ENCODE peak calls at places on chromosomes 13 and 19, in eight cellular contexts. One of them, this sample, is unnamed. For H3K4me1, the result is how much of the 10 kb centered on the place peaks cover.

GRCh38 chr19:18193388-18194207 is 580 bp downstream of the MPV17L2 start:
- DNase-seq in SK-N-SH: no peak
- DNase-seq in IMR-90: no peak
- DNase-seq in tibial nerve: no peak
- DNase-seq in uterus: no peak
- DNase-seq in endothelial cell of umbilical vein: peak
- DNase-seq in DND-41: peak
- DNase-seq in mucosa of descending colon: peak
- DNase-seq in this sample: no peak

GRCh38 chr19:16025108-16026101 is 50.9 kb upstream of the TPM4 start:
- DNase-seq in SK-N-SH: peak
- DNase-seq in IMR-90: peak
- DNase-seq in tibial nerve: no peak
- DNase-seq in uterus: no peak
- DNase-seq in endothelial cell of umbilical vein: peak
- DNase-seq in DND-41: no peak
- DNase-seq in mucosa of descending colon: no peak
- DNase-seq in this sample: peak

GRCh38 chr19:44943801-44944249 is 1.8 kb downstream of the APOC4 start:
- DNase-seq in SK-N-SH: no peak
- DNase-seq in IMR-90: no peak
- DNase-seq in tibial nerve: peak
- DNase-seq in uterus: no peak
- DNase-seq in endothelial cell of umbilical vein: no peak
- DNase-seq in DND-41: no peak
- DNase-seq in mucosa of descending colon: no peak
- DNase-seq in this sample: no peak

GRCh38 chr13:46181799-46182490 is at the start of gene LCP1:
- DNase-seq in SK-N-SH: no peak
- DNase-seq in IMR-90: no peak
- DNase-seq in tibial nerve: peak
- DNase-seq in uterus: no peak
- DNase-seq in endothelial cell of umbilical vein: no peak
- DNase-seq in DND-41: peak
- DNase-seq in mucosa of descending colon: no peak
- DNase-seq in this sample: no peak

GRCh38 chr13:109803822-109804221 is 17.4 kb upstream of the IRS2 start:
- DNase-seq in SK-N-SH: no peak
- DNase-seq in IMR-90: no peak
- DNase-seq in tibial nerve: no peak
- DNase-seq in uterus: no peak
- DNase-seq in endothelial cell of umbilical vein: no peak
- DNase-seq in DND-41: no peak
- DNase-seq in mucosa of descending colon: no peak
- DNase-seq in this sample: no peak

GRCh38 chr19:1491114-1491848 is at the start of gene REEP6:
- DNase-seq in SK-N-SH: peak
- DNase-seq in IMR-90: no peak
- DNase-seq in tibial nerve: no peak
- DNase-seq in uterus: no peak
- DNase-seq in endothelial cell of umbilical vein: no peak
- DNase-seq in DND-41: no peak
- DNase-seq in mucosa of descending colon: no peak
- DNase-seq in this sample: no peak

GRCh38 chr13:67574320-67575233 is 344.4 kb upstream of the PCDH9 start:
- DNase-seq in SK-N-SH: no peak
- DNase-seq in IMR-90: peak
- DNase-seq in tibial nerve: no peak
- DNase-seq in uterus: no peak
- DNase-seq in endothelial cell of umbilical vein: no peak
- DNase-seq in DND-41: no peak
- DNase-seq in mucosa of descending colon: no peak
- DNase-seq in this sample: peak

GRCh38 chr13:47705185-47705584 is 295.9 kb downstream of the SUCLA2 start:
- DNase-seq in SK-N-SH: no peak
- DNase-seq in IMR-90: no peak
- DNase-seq in tibial nerve: no peak
- DNase-seq in uterus: no peak
- DNase-seq in endothelial cell of umbilical vein: no peak
- DNase-seq in DND-41: no peak
- DNase-seq in mucosa of descending colon: no peak
- DNase-seq in this sample: peak

GRCh38 chr19:32287811-32288227 is 57.6 kb upstream of the ZNF507 start:
- DNase-seq in SK-N-SH: no peak
- DNase-seq in IMR-90: peak
- DNase-seq in tibial nerve: peak
- DNase-seq in uterus: peak
- DNase-seq in endothelial cell of umbilical vein: peak
- DNase-seq in DND-41: peak
- DNase-seq in mucosa of descending colon: peak
- DNase-seq in this sample: peak

GRCh38 chr13:37127706-37128241 is 22.3 kb upstream of the CSNK1A1L start:
- DNase-seq in SK-N-SH: no peak
- DNase-seq in IMR-90: peak
- DNase-seq in tibial nerve: peak
- DNase-seq in uterus: peak
- DNase-seq in endothelial cell of umbilical vein: peak
- DNase-seq in DND-41: no peak
- DNase-seq in mucosa of descending colon: no peak
- DNase-seq in this sample: peak

GRCh38 chr13:21997726-21998125 is 326.9 kb downstream of the FGF9 start:
- DNase-seq in SK-N-SH: no peak
- DNase-seq in IMR-90: no peak
- DNase-seq in tibial nerve: no peak
- DNase-seq in uterus: no peak
- DNase-seq in endothelial cell of umbilical vein: no peak
- DNase-seq in DND-41: no peak
- DNase-seq in mucosa of descending colon: no peak
- DNase-seq in this sample: no peak

DNA sequence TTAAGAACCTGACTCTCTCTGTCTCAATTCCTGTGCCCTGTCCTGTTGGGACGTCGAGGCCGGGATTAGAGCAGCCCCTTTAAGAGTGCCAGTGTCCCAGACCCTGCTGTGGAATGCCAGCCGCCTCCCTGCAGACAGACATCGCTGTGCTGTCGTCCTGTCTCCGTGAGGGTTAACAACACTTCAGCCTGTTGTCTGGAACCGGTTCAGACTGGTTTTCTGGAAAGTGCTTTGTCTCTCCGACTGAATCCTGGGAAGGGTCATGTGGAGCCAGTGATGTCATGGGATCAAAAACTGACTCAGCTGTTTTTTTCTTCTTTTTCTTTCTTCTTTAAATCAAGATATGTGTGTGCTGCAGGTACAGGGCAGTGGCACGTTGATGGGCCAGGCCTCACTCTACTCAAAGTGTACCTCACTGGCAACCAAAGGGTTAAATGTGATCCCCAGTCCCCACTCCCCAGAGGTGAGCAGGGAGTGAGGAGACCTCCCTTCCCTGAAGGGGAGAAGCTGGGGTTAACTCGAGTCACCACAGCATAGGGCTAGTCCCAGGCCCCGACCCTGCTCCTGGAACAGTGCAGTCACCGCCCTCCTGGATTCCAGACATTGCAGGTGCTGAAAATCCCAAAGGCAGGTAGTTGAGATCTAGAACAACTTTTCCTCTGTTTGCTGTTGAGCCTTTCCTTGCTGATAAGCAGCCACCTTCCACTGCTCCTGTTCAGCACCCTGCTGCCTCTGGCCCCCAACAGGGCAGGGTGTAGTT is 50.8 kb downstream of the TSSK6 start:
- DNase-seq in SK-N-SH: no peak
- DNase-seq in IMR-90: peak
- DNase-seq in tibial nerve: no peak
- DNase-seq in uterus: no peak
- DNase-seq in endothelial cell of umbilical vein: peak
- DNase-seq in DND-41: no peak
- DNase-seq in mucosa of descending colon: no peak
- DNase-seq in this sample: peak
- H3K4me1 ChIP-seq in SK-N-SH: under half
- H3K4me1 ChIP-seq in IMR-90: half or more
- H3K4me1 ChIP-seq in tibial nerve: under half
- H3K4me1 ChIP-seq in uterus: under half
- H3K4me1 ChIP-seq in endothelial cell of umbilical vein: under half
- H3K4me1 ChIP-seq in DND-41: under half
- H3K4me1 ChIP-seq in mucosa of descending colon: under half
- H3K4me1 ChIP-seq in this sample: under half

GRCh38 chr19:35068941-35069634 is 27.6 kb downstream of the HPN start:
- DNase-seq in SK-N-SH: no peak
- DNase-seq in IMR-90: no peak
- DNase-seq in tibial nerve: no peak
- DNase-seq in uterus: no peak
- DNase-seq in endothelial cell of umbilical vein: no peak
- DNase-seq in DND-41: no peak
- DNase-seq in mucosa of descending colon: no peak
- DNase-seq in this sample: no peak
- H3K4me3 ChIP-seq in SK-N-SH: no peak
- H3K4me3 ChIP-seq in IMR-90: no peak
- H3K4me3 ChIP-seq in tibial nerve: no peak
- H3K4me3 ChIP-seq in uterus: no peak
- H3K4me3 ChIP-seq in endothelial cell of umbilical vein: no peak
- H3K4me3 ChIP-seq in DND-41: no peak
- H3K4me3 ChIP-seq in mucosa of descending colon: no peak
- H3K4me3 ChIP-seq in this sample: no peak

GRCh38 chr13:114025432-114026127 is 51.7 kb upstream of the C13orf46 start:
- DNase-seq in SK-N-SH: peak
- DNase-seq in IMR-90: peak
- DNase-seq in tibial nerve: no peak
- DNase-seq in uterus: peak
- DNase-seq in endothelial cell of umbilical vein: no peak
- DNase-seq in DND-41: no peak
- DNase-seq in mucosa of descending colon: no peak
- DNase-seq in this sample: peak

GRCh38 chr13:114022876-114023275 is 49.0 kb upstream of the C13orf46 start:
- DNase-seq in SK-N-SH: no peak
- DNase-seq in IMR-90: no peak
- DNase-seq in tibial nerve: no peak
- DNase-seq in uterus: no peak
- DNase-seq in endothelial cell of umbilical vein: no peak
- DNase-seq in DND-41: no peak
- DNase-seq in mucosa of descending colon: no peak
- DNase-seq in this sample: no peak

GRCh38 chr13:114022309-114022669 is 48.4 kb upstream of the C13orf46 start:
- DNase-seq in SK-N-SH: no peak
- DNase-seq in IMR-90: no peak
- DNase-seq in tibial nerve: no peak
- DNase-seq in uterus: no peak
- DNase-seq in endothelial cell of umbilical vein: no peak
- DNase-seq in DND-41: no peak
- DNase-seq in mucosa of descending colon: no peak
- DNase-seq in this sample: no peak

GRCh38 chr13:114024603-114025431 is 50.9 kb upstream of the C13orf46 start:
- DNase-seq in SK-N-SH: no peak
- DNase-seq in IMR-90: no peak
- DNase-seq in tibial nerve: no peak
- DNase-seq in uterus: no peak
- DNase-seq in endothelial cell of umbilical vein: no peak
- DNase-seq in DND-41: no peak
- DNase-seq in mucosa of descending colon: no peak
- DNase-seq in this sample: no peak

DNA sequence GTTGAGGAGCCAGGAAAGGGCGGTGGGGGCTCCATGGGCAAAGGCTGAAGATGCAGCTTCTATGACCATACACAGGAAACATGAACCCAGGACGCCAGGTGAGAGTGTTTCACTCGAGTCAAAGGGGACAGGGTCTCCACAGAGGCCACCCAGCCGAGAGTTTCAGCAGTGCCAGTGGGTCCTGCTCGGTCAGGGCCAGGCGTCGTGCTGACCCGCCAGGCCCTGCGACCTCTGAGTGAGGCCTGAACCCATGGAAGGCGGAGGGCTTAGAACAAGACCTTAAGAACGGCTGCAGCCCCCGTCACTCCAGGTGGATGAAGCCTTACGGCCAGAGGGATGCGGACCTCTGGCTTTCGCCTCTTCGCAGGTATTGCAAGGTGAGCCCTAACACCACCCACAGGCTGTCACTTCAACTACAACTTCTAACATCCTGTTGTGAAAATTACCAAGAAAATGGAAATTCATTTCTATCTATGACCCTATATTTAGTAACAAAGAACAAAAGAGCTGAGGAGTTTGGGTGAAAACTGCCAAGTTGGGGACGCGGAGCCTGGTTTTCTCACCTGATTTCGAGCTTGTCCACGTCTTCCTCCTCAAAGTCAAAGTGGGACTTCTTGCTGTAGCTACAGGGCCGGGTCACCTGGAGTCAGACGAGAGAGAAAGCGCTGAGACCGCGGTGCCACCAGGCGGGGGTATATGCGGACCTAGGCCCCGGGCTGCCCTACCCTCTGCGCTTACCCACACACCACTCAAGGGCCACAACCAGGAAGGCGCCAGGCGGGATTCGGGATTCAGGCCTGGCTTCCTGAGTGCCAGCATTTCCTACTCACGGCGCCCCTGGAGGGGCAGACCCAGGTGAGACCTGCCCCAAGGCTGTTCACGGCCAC is 50.1 kb upstream of the C13orf46 start:
- DNase-seq in SK-N-SH: no peak
- DNase-seq in IMR-90: no peak
- DNase-seq in tibial nerve: no peak
- DNase-seq in uterus: no peak
- DNase-seq in endothelial cell of umbilical vein: no peak
- DNase-seq in DND-41: no peak
- DNase-seq in mucosa of descending colon: no peak
- DNase-seq in this sample: no peak
- TF ChIP-seq CTCF in SK-N-SH: no peak
- TF ChIP-seq CTCF in IMR-90: no peak
- TF ChIP-seq CTCF in tibial nerve: no peak
- TF ChIP-seq CTCF in uterus: no peak
- TF ChIP-seq CTCF in endothelial cell of umbilical vein: no peak
- TF ChIP-seq CTCF in DND-41: no peak
- TF ChIP-seq CTCF in mucosa of descending colon: no peak
- TF ChIP-seq CTCF in this sample: no peak

DNA sequence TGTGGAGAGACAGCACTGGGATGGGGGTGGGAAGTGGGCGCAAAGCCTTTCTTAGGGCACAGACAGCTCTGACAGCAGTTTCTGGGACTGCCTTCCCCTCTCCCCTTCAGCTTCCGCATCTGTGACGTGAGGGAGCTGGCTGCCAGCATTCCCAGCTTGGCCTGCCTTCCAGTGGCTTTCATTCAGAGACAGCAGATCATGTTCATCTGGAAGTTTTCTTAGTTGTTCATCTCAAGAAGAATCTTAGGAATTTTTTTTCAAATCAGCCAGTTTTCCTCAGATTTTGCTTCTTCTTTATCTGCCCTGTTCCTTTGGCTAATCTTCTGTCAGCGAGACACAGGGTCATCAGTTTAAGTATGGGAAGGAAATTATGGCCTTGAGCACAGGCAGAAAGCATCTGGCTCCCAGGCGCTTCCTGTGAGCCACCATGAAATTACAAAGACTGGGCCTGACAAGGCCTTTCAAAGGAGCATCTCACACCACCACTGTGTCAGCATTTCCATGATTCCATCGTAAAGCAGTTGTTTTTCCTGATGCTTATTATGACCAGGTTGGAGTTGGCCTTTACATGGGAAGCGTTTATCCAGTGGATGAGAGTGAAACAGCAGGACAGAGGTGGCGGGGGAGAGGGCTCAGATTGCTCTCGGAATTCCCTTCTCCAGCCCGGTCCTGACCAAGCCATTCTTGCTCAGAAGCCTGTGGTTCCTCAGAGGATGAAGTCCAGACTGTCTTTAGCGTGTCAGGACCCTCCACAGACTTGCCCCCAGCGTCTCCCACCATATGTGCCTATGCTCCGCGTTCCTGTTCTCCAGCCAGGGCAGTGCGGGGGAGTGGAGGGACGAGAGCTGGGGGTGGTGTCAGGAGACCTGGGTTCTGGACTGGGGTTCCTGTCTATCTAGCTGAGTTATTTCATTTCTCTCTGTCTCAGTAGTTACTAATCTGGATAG is 43.6 kb downstream of the ARHGAP35 start:
- DNase-seq in SK-N-SH: peak
- DNase-seq in IMR-90: peak
- DNase-seq in tibial nerve: no peak
- DNase-seq in uterus: peak
- DNase-seq in endothelial cell of umbilical vein: peak
- DNase-seq in DND-41: no peak
- DNase-seq in mucosa of descending colon: no peak
- DNase-seq in this sample: peak
- H3K4me1 ChIP-seq in SK-N-SH: under half
- H3K4me1 ChIP-seq in IMR-90: under half
- H3K4me1 ChIP-seq in tibial nerve: under half
- H3K4me1 ChIP-seq in uterus: under half
- H3K4me1 ChIP-seq in endothelial cell of umbilical vein: under half
- H3K4me1 ChIP-seq in DND-41: under half
- H3K4me1 ChIP-seq in mucosa of descending colon: under half
- H3K4me1 ChIP-seq in this sample: under half

This sample was measured in fibroblast of lung.